ENCODE peak calls at places on chromosome 1, in ten cellular contexts. V is AG10803; D is RWPE1; Y is activated CD4-positive, alpha-beta T cell treated with anti-CD3 and anti-CD28 coated beads, Interleukin-2, amount 50 U/mL, for 48 hours; F is NCI-H2171 treated with DMSO at 0.1 percent for 48 hours; O is fibroblast of the aortic adventitia; P is EL; C is hepatic stellate cell; M is GM13977; K is SW 1271. L is an unnamed sample.

GRCh38 chr1:39689635-39690034 is 1.6 kb downstream of the HPCAL4 start:
- DNase-seq in V (no peak), D (no peak), Y (no peak), F (no peak), O (no peak), P (no peak), C (no peak), M (no peak), K (no peak), L (no peak)

GRCh38 chr1:75615664-75616435 is 4.9 kb upstream of the SLC44A5 start:
- DNase-seq in V (peak; percentile 34), D (peak; percentile 46), Y (peak; percentile 12), F (peak; percentile 19), O (peak; percentile 19), P (peak; percentile 35), C (peak; percentile 35), M (peak; percentile 62), K (no peak), L (peak; percentile 37)

GRCh38 chr1:155309423-155310021 is 856 bp downstream of the FDPS start:
- DNase-seq in V (no peak), D (no peak), Y (no peak), F (peak; percentile 32), O (no peak), P (peak; percentile 25), C (no peak), M (no peak), K (no peak), L (no peak)

GRCh38 chr1:65812065-65812464 is 19.4 kb downstream of the PDE4B start:
- DNase-seq in V (peak; percentile 86), D (peak; percentile 38), Y (peak; percentile 43), F (no peak), O (peak; percentile 78), P (peak; percentile 97), C (peak; percentile 40), M (peak; percentile 59), K (peak; percentile 42), L (no peak)

GRCh38 chr1:30110826-30111225 is 612.6 kb downstream of the MATN1 start:
- DNase-seq in V (no peak), D (no peak), Y (no peak), F (peak; percentile 33), O (no peak), P (no peak), C (no peak), M (no peak), K (no peak), L (no peak)

GRCh38 chr1:218466341-218467010 is 121.3 kb downstream of the TGFB2 start:
- DNase-seq in V (peak; percentile 57), D (no peak), Y (no peak), F (no peak), O (no peak), P (peak; percentile 56), C (no peak), M (no peak), K (no peak), L (no peak)

GRCh38 chr1:54850082-54850730 is 36.8 kb downstream of the DHCR24 start:
- DNase-seq in V (peak; percentile 47), D (no peak), Y (no peak), F (no peak), O (no peak), P (peak; percentile 54), C (no peak), M (no peak), K (no peak), L (no peak)

GRCh38 chr1:206521694-206522402 is 14.5 kb downstream of the RASSF5 start:
- DNase-seq in V (no peak), D (no peak), Y (no peak), F (no peak), O (no peak), P (no peak), C (no peak), M (no peak), K (no peak), L (no peak)

GRCh38 chr1:77966291-77966690 is 12.6 kb downstream of the FUBP1 start:
- DNase-seq in V (no peak), D (no peak), Y (no peak), F (no peak), O (no peak), P (no peak), C (no peak), M (no peak), K (no peak), L (no peak)

GRCh38 chr1:115310821-115311220 is 27.2 kb downstream of the NGF start:
- DNase-seq in V (no peak), D (no peak), Y (no peak), F (no peak), O (no peak), P (no peak), C (no peak), M (no peak), K (no peak), L (no peak)

GRCh38 chr1:99501871-99502270 is 144.0 kb upstream of the PALMD start:
- DNase-seq in V (no peak), D (no peak), Y (no peak), F (no peak), O (no peak), P (no peak), C (no peak), M (no peak), K (no peak), L (no peak)

GRCh38 chr1:214676747-214677146 is 73.8 kb downstream of the CENPF start:
- DNase-seq in V (no peak), D (no peak), Y (no peak), F (no peak), O (no peak), P (no peak), C (no peak), M (no peak), K (no peak), L (no peak)

GRCh38 chr1:53766766-53767409 is 27.9 kb upstream of the GLIS1 start:
- DNase-seq in V (peak; percentile 62), D (peak; percentile 26), Y (no peak), F (no peak), O (peak; percentile 69), P (peak; percentile 66), C (peak; percentile 28), M (no peak), K (no peak), L (no peak)